ENCODE peak calls at places on chromosomes 1 and 21, in seven cellular contexts. One of them, this sample, is unnamed. For H3K9me3, the result is how much of the 10 kb centered on the place peaks cover.

GRCh38 chr1:85374160-85374559 is 90.8 kb downstream of the DDAH1 start:
- DNase-seq in upper lobe of right lung: no peak
- DNase-seq in sigmoid colon: no peak
- DNase-seq in transverse colon: no peak
- DNase-seq in upper lobe of left lung: no peak
- DNase-seq in heart right ventricle: no peak
- DNase-seq in IMR-90: peak
- DNase-seq in this sample: no peak

GRCh38 chr1:38238294-38238693 is 191.7 kb upstream of the POU3F1 start:
- DNase-seq in upper lobe of right lung: no peak
- DNase-seq in IMR-90: no peak
- DNase-seq in sigmoid colon: no peak
- DNase-seq in transverse colon: no peak
- DNase-seq in upper lobe of left lung: no peak
- DNase-seq in heart right ventricle: no peak
- DNase-seq in this sample: no peak

GRCh38 chr1:186420923-186421322 is 40.0 kb downstream of the PDC start:
- DNase-seq in heart right ventricle: no peak
- DNase-seq in upper lobe of left lung: no peak
- DNase-seq in transverse colon: no peak
- DNase-seq in IMR-90: peak
- DNase-seq in upper lobe of right lung: no peak
- DNase-seq in sigmoid colon: no peak
- DNase-seq in this sample: no peak

GRCh38 chr1:227451062-227451461 is 112.3 kb upstream of the ZNF678 start:
- DNase-seq in transverse colon: no peak
- DNase-seq in upper lobe of left lung: no peak
- DNase-seq in heart right ventricle: no peak
- DNase-seq in sigmoid colon: no peak
- DNase-seq in upper lobe of right lung: no peak
- DNase-seq in IMR-90: no peak
- DNase-seq in this sample: no peak

GRCh38 chr1:2304921-2305681 is 77.0 kb downstream of the SKI start:
- DNase-seq in transverse colon: no peak
- DNase-seq in IMR-90: no peak
- DNase-seq in heart right ventricle: no peak
- DNase-seq in sigmoid colon: peak
- DNase-seq in upper lobe of right lung: no peak
- DNase-seq in upper lobe of left lung: no peak
- DNase-seq in this sample: no peak

GRCh38 chr1:40337448-40337847 is 20.4 kb upstream of the COL9A2 start:
- DNase-seq in upper lobe of right lung: no peak
- DNase-seq in IMR-90: no peak
- DNase-seq in upper lobe of left lung: no peak
- DNase-seq in heart right ventricle: no peak
- DNase-seq in transverse colon: no peak
- DNase-seq in sigmoid colon: no peak
- DNase-seq in this sample: no peak

GRCh38 chr1:205543351-205544305 is 39.2 kb downstream of the CDK18 start:
- DNase-seq in transverse colon: peak
- DNase-seq in upper lobe of left lung: peak
- DNase-seq in upper lobe of right lung: peak
- DNase-seq in sigmoid colon: peak
- DNase-seq in IMR-90: peak
- DNase-seq in heart right ventricle: peak
- DNase-seq in this sample: no peak

GRCh38 chr1:177753655-177754054 is 216.2 kb downstream of the SEC16B start:
- DNase-seq in upper lobe of left lung: no peak
- DNase-seq in heart right ventricle: no peak
- DNase-seq in transverse colon: no peak
- DNase-seq in sigmoid colon: no peak
- DNase-seq in upper lobe of right lung: no peak
- DNase-seq in IMR-90: no peak
- DNase-seq in this sample: no peak

GRCh38 chr1:221439734-221440436 is 302.0 kb downstream of the DUSP10 start:
- DNase-seq in IMR-90: peak
- DNase-seq in upper lobe of right lung: no peak
- DNase-seq in transverse colon: no peak
- DNase-seq in heart right ventricle: peak
- DNase-seq in upper lobe of left lung: no peak
- DNase-seq in sigmoid colon: no peak
- DNase-seq in this sample: no peak

GRCh38 chr1:157505481-157506272 is 46.6 kb downstream of the FCRL5 start:
- DNase-seq in upper lobe of right lung: peak
- DNase-seq in IMR-90: peak
- DNase-seq in upper lobe of left lung: peak
- DNase-seq in transverse colon: peak
- DNase-seq in sigmoid colon: no peak
- DNase-seq in heart right ventricle: peak
- DNase-seq in this sample: no peak

GRCh38 chr21:41494242-41494641 is 13.7 kb downstream of the TMPRSS2 start:
- DNase-seq in upper lobe of left lung: no peak
- DNase-seq in upper lobe of right lung: no peak
- DNase-seq in sigmoid colon: no peak
- DNase-seq in IMR-90: no peak
- DNase-seq in heart right ventricle: no peak
- DNase-seq in transverse colon: no peak
- DNase-seq in this sample: no peak

GRCh38 chr1:203564024-203564423 is 62.6 kb upstream of the ATP2B4 start:
- DNase-seq in sigmoid colon: no peak
- DNase-seq in heart right ventricle: no peak
- DNase-seq in upper lobe of left lung: no peak
- DNase-seq in transverse colon: no peak
- DNase-seq in IMR-90: peak
- DNase-seq in upper lobe of right lung: no peak
- DNase-seq in this sample: no peak

GRCh38 chr1:58870298-58870676 is 86.4 kb upstream of the JUN start:
- DNase-seq in upper lobe of right lung: no peak
- DNase-seq in IMR-90: no peak
- DNase-seq in transverse colon: peak
- DNase-seq in heart right ventricle: no peak
- DNase-seq in sigmoid colon: no peak
- DNase-seq in upper lobe of left lung: no peak
- DNase-seq in this sample: no peak

GRCh38 chr1:45934947-45935346 is 131.5 kb downstream of the MAST2 start:
- DNase-seq in upper lobe of right lung: no peak
- DNase-seq in sigmoid colon: no peak
- DNase-seq in IMR-90: no peak
- DNase-seq in heart right ventricle: no peak
- DNase-seq in upper lobe of left lung: no peak
- DNase-seq in transverse colon: no peak
- DNase-seq in this sample: no peak

GRCh38 chr1:69700770-69701169 is 133.0 kb downstream of the LRRC7 start:
- DNase-seq in upper lobe of right lung: no peak
- DNase-seq in sigmoid colon: no peak
- DNase-seq in transverse colon: no peak
- DNase-seq in heart right ventricle: no peak
- DNase-seq in IMR-90: peak
- DNase-seq in upper lobe of left lung: no peak
- DNase-seq in this sample: no peak

GRCh38 chr21:35274090-35274489 is 225.0 kb upstream of the RUNX1 start:
- DNase-seq in heart right ventricle: no peak
- DNase-seq in upper lobe of right lung: no peak
- DNase-seq in transverse colon: no peak
- DNase-seq in IMR-90: no peak
- DNase-seq in upper lobe of left lung: no peak
- DNase-seq in sigmoid colon: no peak
- DNase-seq in this sample: no peak

GRCh38 chr1:81190003-81190402 is 610.7 kb upstream of the ADGRL2 start:
- DNase-seq in heart right ventricle: no peak
- DNase-seq in upper lobe of right lung: no peak
- DNase-seq in sigmoid colon: no peak
- DNase-seq in IMR-90: no peak
- DNase-seq in transverse colon: no peak
- DNase-seq in upper lobe of left lung: no peak
- DNase-seq in this sample: no peak

GRCh38 chr1:78323311-78323710 is 167.5 kb upstream of the PTGFR start:
- DNase-seq in heart right ventricle: no peak
- DNase-seq in upper lobe of right lung: no peak
- DNase-seq in upper lobe of left lung: no peak
- DNase-seq in IMR-90: peak
- DNase-seq in sigmoid colon: no peak
- DNase-seq in transverse colon: no peak
- DNase-seq in this sample: no peak

GRCh38 chr1:150226486-150226885 is 9.4 kb downstream of the ANP32E start:
- DNase-seq in IMR-90: no peak
- DNase-seq in transverse colon: no peak
- DNase-seq in upper lobe of right lung: no peak
- DNase-seq in sigmoid colon: no peak
- DNase-seq in upper lobe of left lung: no peak
- DNase-seq in heart right ventricle: no peak
- DNase-seq in this sample: no peak

GRCh38 chr1:109133815-109134214 is 19.9 kb downstream of the ELAPOR1 start:
- DNase-seq in upper lobe of left lung: peak
- DNase-seq in IMR-90: no peak
- DNase-seq in sigmoid colon: no peak
- DNase-seq in transverse colon: no peak
- DNase-seq in heart right ventricle: no peak
- DNase-seq in upper lobe of right lung: peak
- DNase-seq in this sample: no peak

GRCh38 chr1:156387899-156388813 is 19.1 kb downstream of the RHBG start:
- DNase-seq in heart right ventricle: no peak
- DNase-seq in upper lobe of right lung: no peak
- DNase-seq in IMR-90: no peak
- DNase-seq in upper lobe of left lung: no peak
- DNase-seq in sigmoid colon: no peak
- DNase-seq in transverse colon: no peak
- DNase-seq in this sample: no peak

GRCh38 chr1:65230741-65231439 is 78.5 kb upstream of the DNAJC6 start:
- DNase-seq in transverse colon: no peak
- DNase-seq in upper lobe of right lung: no peak
- DNase-seq in heart right ventricle: no peak
- DNase-seq in upper lobe of left lung: no peak
- DNase-seq in IMR-90: no peak
- DNase-seq in sigmoid colon: no peak
- DNase-seq in this sample: no peak

GRCh38 chr1:226569879-226570547 is 21.4 kb downstream of the STUM start:
- DNase-seq in upper lobe of left lung: no peak
- DNase-seq in transverse colon: no peak
- DNase-seq in sigmoid colon: peak
- DNase-seq in upper lobe of right lung: peak
- DNase-seq in IMR-90: no peak
- DNase-seq in heart right ventricle: no peak
- DNase-seq in this sample: no peak

DNA sequence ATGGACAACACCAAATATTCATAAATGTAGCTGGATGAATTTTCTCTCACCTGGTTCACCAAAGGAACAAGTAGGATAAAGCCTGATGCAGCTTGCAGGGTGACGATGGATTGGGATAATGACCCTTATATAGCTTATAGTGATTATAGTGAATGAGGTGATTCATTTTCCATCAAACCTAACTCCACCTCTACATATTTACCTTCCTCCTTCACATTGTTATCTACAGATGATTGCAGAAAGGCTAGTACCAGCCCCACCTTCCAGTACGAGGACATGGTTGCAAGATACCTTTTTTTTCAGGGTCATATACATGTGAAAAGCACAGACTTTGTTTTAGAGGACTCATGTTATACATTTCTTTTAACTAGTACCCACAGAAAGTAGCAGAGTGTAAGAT is at the start of gene FLG2:
- DNase-seq in sigmoid colon: no peak
- DNase-seq in upper lobe of right lung: no peak
- DNase-seq in upper lobe of left lung: no peak
- DNase-seq in transverse colon: no peak
- DNase-seq in heart right ventricle: no peak
- DNase-seq in IMR-90: no peak
- DNase-seq in this sample: no peak
- H3K9me3 ChIP-seq in sigmoid colon: under half
- H3K9me3 ChIP-seq in upper lobe of right lung: under half
- H3K9me3 ChIP-seq in upper lobe of left lung: under half
- H3K9me3 ChIP-seq in transverse colon: under half
- H3K9me3 ChIP-seq in heart right ventricle: under half
- H3K9me3 ChIP-seq in IMR-90: under half
- H3K9me3 ChIP-seq in this sample: under half

GRCh38 chr21:26385721-26386120 is 187.4 kb downstream of the CYYR1 start:
- DNase-seq in upper lobe of left lung: no peak
- DNase-seq in transverse colon: no peak
- DNase-seq in sigmoid colon: no peak
- DNase-seq in IMR-90: no peak
- DNase-seq in upper lobe of right lung: no peak
- DNase-seq in heart right ventricle: no peak
- DNase-seq in this sample: no peak

GRCh38 chr21:26389971-26390641 is 183.0 kb downstream of the CYYR1 start:
- DNase-seq in upper lobe of right lung: no peak
- DNase-seq in heart right ventricle: no peak
- DNase-seq in IMR-90: peak
- DNase-seq in sigmoid colon: no peak
- DNase-seq in upper lobe of left lung: no peak
- DNase-seq in transverse colon: no peak
- DNase-seq in this sample: no peak

GRCh38 chr21:26394341-26394740 is 178.7 kb downstream of the CYYR1 start:
- DNase-seq in IMR-90: no peak
- DNase-seq in upper lobe of right lung: no peak
- DNase-seq in heart right ventricle: no peak
- DNase-seq in upper lobe of left lung: no peak
- DNase-seq in sigmoid colon: no peak
- DNase-seq in transverse colon: no peak
- DNase-seq in this sample: no peak

GRCh38 chr21:26388731-26389231 is 184.3 kb downstream of the CYYR1 start:
- DNase-seq in transverse colon: no peak
- DNase-seq in heart right ventricle: no peak
- DNase-seq in IMR-90: peak
- DNase-seq in sigmoid colon: no peak
- DNase-seq in upper lobe of right lung: no peak
- DNase-seq in upper lobe of left lung: no peak
- DNase-seq in this sample: no peak

DNA sequence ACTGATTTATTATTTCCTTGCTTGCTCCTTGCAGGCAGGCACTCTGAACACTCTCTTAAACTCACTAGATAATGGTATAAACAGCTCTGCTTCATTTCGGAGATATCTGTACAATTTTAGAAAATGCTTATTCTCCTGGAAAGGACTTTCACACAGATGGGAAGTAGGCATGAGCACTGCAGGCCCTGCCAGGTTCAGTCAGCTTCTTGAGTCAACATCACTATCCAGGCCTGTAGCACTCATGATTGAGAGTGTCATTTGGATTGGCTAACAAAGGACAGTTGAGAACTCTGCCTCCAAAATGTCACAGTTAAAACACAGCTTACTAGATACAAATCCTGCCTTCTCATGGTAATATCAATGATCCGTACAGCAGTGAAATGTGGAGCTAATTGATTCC is 181.9 kb downstream of the CYYR1 start:
- DNase-seq in heart right ventricle: no peak
- DNase-seq in transverse colon: no peak
- DNase-seq in sigmoid colon: no peak
- DNase-seq in upper lobe of right lung: no peak
- DNase-seq in upper lobe of left lung: no peak
- DNase-seq in IMR-90: no peak
- DNase-seq in this sample: no peak
- H3K9me3 ChIP-seq in heart right ventricle: under half
- H3K9me3 ChIP-seq in transverse colon: under half
- H3K9me3 ChIP-seq in sigmoid colon: under half
- H3K9me3 ChIP-seq in upper lobe of right lung: under half
- H3K9me3 ChIP-seq in upper lobe of left lung: under half
- H3K9me3 ChIP-seq in IMR-90: under half
- H3K9me3 ChIP-seq in this sample: under half

GRCh38 chr1:42240964-42241755 is 76.6 kb upstream of the GUCA2A start:
- DNase-seq in sigmoid colon: no peak
- DNase-seq in transverse colon: no peak
- DNase-seq in IMR-90: peak
- DNase-seq in upper lobe of right lung: no peak
- DNase-seq in heart right ventricle: no peak
- DNase-seq in upper lobe of left lung: no peak
- DNase-seq in this sample: no peak
- H3K9me3 ChIP-seq in sigmoid colon: under half
- H3K9me3 ChIP-seq in transverse colon: under half
- H3K9me3 ChIP-seq in IMR-90: under half
- H3K9me3 ChIP-seq in upper lobe of right lung: under half
- H3K9me3 ChIP-seq in heart right ventricle: under half
- H3K9me3 ChIP-seq in upper lobe of left lung: under half
- H3K9me3 ChIP-seq in this sample: under half

GRCh38 chr21:23950344-23950743 is 1656.9 kb downstream of the MRPL39 start:
- DNase-seq in upper lobe of left lung: no peak
- DNase-seq in IMR-90: no peak
- DNase-seq in sigmoid colon: no peak
- DNase-seq in heart right ventricle: no peak
- DNase-seq in upper lobe of right lung: no peak
- DNase-seq in transverse colon: no peak
- DNase-seq in this sample: no peak
- H3K9me3 ChIP-seq in upper lobe of left lung: under half
- H3K9me3 ChIP-seq in IMR-90: under half
- H3K9me3 ChIP-seq in sigmoid colon: under half
- H3K9me3 ChIP-seq in heart right ventricle: under half
- H3K9me3 ChIP-seq in upper lobe of right lung: under half
- H3K9me3 ChIP-seq in transverse colon: under half
- H3K9me3 ChIP-seq in this sample: under half